ENCODE peak calls at places on chromosome 3, in nine cellular contexts. U is GM10248; M is SK-N-MC; R is CD4-positive, alpha-beta T cell; Z is activated T-helper 1 cell treated with anti-CD3 and anti-CD28 coated beads, Interleukin-12 subunit alpha, Interleukin-12 subunit beta, Interleukin-2, Interleukin-4 antibody, amounts not matched to agents 30 ng/mL and 10 ng/mL and 1 ng/mL, durations not matched to agents 14 hours and 24 hours and 36 hours; J is NAMALWA; N is cardiac muscle cell; Q is foreskin keratinocyte; L is stimulated activated naive CD8-positive, alpha-beta T cell treated with anti-CD3 and anti-CD28 coated beads, Interleukin-15, Interleukin-2, amounts not matched to agents 100 U/mL and 50 U/mL, for 24 hours. C is an unnamed sample.
A peak's percentile ranks its signal among the peaks of the same experiment; 100 is the strongest.

GRCh38 chr3:116141724-116142123 is 303.6 kb downstream of the LSAMP start:
- DNase-seq in U (no peak), M (no peak), R (no peak), Z (no peak), J (no peak), N (no peak), Q (no peak), L (no peak), C (no peak)

GRCh38 chr3:166052440-166052839 is 215.2 kb upstream of the BCHE start:
- DNase-seq in U (no peak), M (no peak), R (no peak), Z (no peak), J (no peak), N (no peak), Q (no peak), L (no peak), C (no peak)

GRCh38 chr3:150439657-150440056 is 31.6 kb downstream of the TSC22D2 start:
- DNase-seq in U (no peak), M (no peak), R (no peak), Z (no peak), J (no peak), N (no peak), Q (no peak), L (no peak), C (no peak)

GRCh38 chr3:154776549-154777230 is 303.4 kb upstream of the MME start:
- DNase-seq in U (no peak), M (no peak), R (no peak), Z (no peak), J (no peak), N (no peak), Q (no peak), L (no peak), C (no peak)

GRCh38 chr3:194959217-194959616 is 273.5 kb downstream of the FAM43A start:
- DNase-seq in U (no peak), M (no peak), R (no peak), Z (no peak), J (no peak), N (no peak), Q (no peak), L (no peak), C (no peak)

GRCh38 chr3:13063225-13063624 is 10.0 kb downstream of the IQSEC1 start:
- DNase-seq in U (no peak), M (no peak), R (no peak), Z (no peak), J (no peak), N (no peak), Q (no peak), L (no peak), C (no peak)

GRCh38 chr3:31434819-31435218 is 97.9 kb upstream of the STT3B start:
- DNase-seq in U (no peak), M (no peak), R (no peak), Z (no peak), J (no peak), N (no peak), Q (no peak), L (no peak), C (no peak)

GRCh38 chr3:150384517-150385212 is 23.4 kb upstream of the TSC22D2 start:
- DNase-seq in U (peak; percentile 80), M (no peak), R (peak; percentile 2), Z (peak; percentile 36), J (peak; percentile 98), N (peak; percentile 40), Q (no peak), L (peak; percentile 65), C (no peak)

GRCh38 chr3:83633758-83634157 is 1325.0 kb upstream of the CADM2 start:
- DNase-seq in U (no peak), M (no peak), R (no peak), Z (no peak), J (no peak), N (no peak), Q (no peak), L (no peak), C (no peak)

GRCh38 chr3:116423365-116423764 is 21.9 kb downstream of the LSAMP start:
- DNase-seq in U (no peak), M (no peak), R (no peak), Z (no peak), J (no peak), N (no peak), Q (no peak), L (no peak), C (no peak)

GRCh38 chr3:4474683-4475490 is 7.8 kb upstream of the SUMF1 start:
- DNase-seq in U (no peak), M (no peak), R (no peak), Z (peak; percentile 9), J (peak; percentile 21), N (peak; percentile 70), Q (no peak), L (peak; percentile 56), C (no peak)

GRCh38 chr3:42735021-42735420 is 32.4 kb upstream of the HHATL start:
- DNase-seq in U (no peak), M (no peak), R (no peak), Z (no peak), J (no peak), N (no peak), Q (no peak), L (no peak), C (no peak)

GRCh38 chr3:37813403-37813802 is 48.3 kb upstream of the CTDSPL start:
- DNase-seq in U (peak; percentile 38), M (no peak), R (no peak), Z (no peak), J (no peak), N (no peak), Q (no peak), L (no peak), C (no peak)

GRCh38 chr3:40616420-40616819 is 91.7 kb downstream of the ZNF621 start:
- DNase-seq in U (no peak), M (no peak), R (no peak), Z (no peak), J (no peak), N (no peak), Q (no peak), L (no peak), C (no peak)

GRCh38 chr3:32685604-32686185 is 707 bp downstream of the CNOT10 start:
- DNase-seq in U (peak; percentile 31), M (no peak), R (no peak), Z (no peak), J (no peak), N (peak; percentile 26), Q (peak; percentile 25), L (no peak), C (no peak)

GRCh38 chr3:38039101-38039898 is at the start of gene DLEC1:
- DNase-seq in U (peak; percentile 85), M (no peak), R (peak; percentile 77), Z (peak; percentile 84), J (no peak), N (peak; percentile 74), Q (peak; percentile 59), L (peak; percentile 84), C (no peak)

C was measured in NCI-H774.